ENCODE peak calls at places on chromosomes 12 and 14, in five cellular contexts. E is pancreas, Y is uterus, I is spleen, L is psoas muscle. F is an unnamed sample.
A peak's percentile ranks its signal among the peaks of the same experiment; 100 is the strongest.

GRCh38 chr12:125690841-125691240 is 625.6 kb downstream of the AACS start:
- DNase-seq in E (no peak), I (no peak), L (no peak), Y (no peak), F (no peak)

GRCh38 chr14:54582334-54582733 is 15.4 kb downstream of the SAMD4A start:
- DNase-seq in E (no peak), I (no peak), L (no peak), Y (no peak), F (no peak)

GRCh38 chr12:20950248-20950647 is 139.7 kb downstream of the SLCO1B3 start:
- DNase-seq in L (no peak), Y (no peak), I (no peak), E (no peak), F (no peak)

GRCh38 chr14:84036863-84037262 is 1493.1 kb upstream of the FLRT2 start:
- DNase-seq in L (no peak), E (no peak), I (no peak), Y (no peak), F (no peak)

GRCh38 chr12:3110579-3110978 is 33.4 kb downstream of the TSPAN9 start:
- DNase-seq in Y (no peak), E (no peak), I (no peak), L (no peak), F (no peak)

GRCh38 chr14:26415618-26416123 is 182.2 kb downstream of the NOVA1 start:
- DNase-seq in L (peak; percentile 67), E (no peak), Y (peak; percentile 77), I (no peak), F (peak; percentile 69)

GRCh38 chr12:104219361-104219892 is 3.8 kb downstream of the TXNRD1 start:
- DNase-seq in L (no peak), E (no peak), I (no peak), Y (no peak), F (peak; percentile 52)

GRCh38 chr14:36057452-36058142 is 118.9 kb downstream of the PTCSC3 start:
- DNase-seq in L (no peak), Y (no peak), I (no peak), E (no peak), F (no peak)

GRCh38 chr14:98412431-98412830 is 859.6 kb downstream of the BCL11B start:
- DNase-seq in E (no peak), I (no peak), Y (no peak), L (no peak), F (no peak)

DNA sequence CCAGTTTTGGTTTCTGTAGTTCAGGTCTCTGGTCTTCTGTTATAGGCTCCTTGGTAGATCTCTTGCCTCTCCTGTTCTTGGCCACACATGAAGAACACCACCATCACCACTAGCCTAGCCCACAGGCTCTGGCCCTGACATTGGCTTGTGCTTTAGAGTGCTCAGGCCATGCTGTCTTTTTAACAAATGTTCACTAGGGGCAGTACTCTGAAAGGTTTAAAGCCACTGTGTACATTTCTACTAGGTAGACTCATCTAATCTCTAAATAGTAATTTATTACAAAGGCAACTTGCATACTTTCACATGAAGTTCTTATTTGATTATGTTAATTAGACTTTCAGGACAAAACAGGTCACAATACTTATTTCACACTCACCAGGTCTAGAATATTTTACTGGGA is 38.3 kb downstream of the PDE6H start:
- DNase-seq in L (no peak), I (no peak), E (no peak), Y (no peak), F (no peak)
- TF ChIP-seq CTCF in L (no peak), I (no peak), E (no peak), Y (no peak), F (peak; percentile 18)

GRCh38 chr12:99260597-99260996 is 387.0 kb upstream of the GARIN6 start:
- DNase-seq in E (no peak), L (no peak), Y (no peak), I (no peak), F (no peak)

GRCh38 chr12:99261256-99261655 is 386.3 kb upstream of the GARIN6 start:
- DNase-seq in I (no peak), L (no peak), E (no peak), Y (no peak), F (no peak)

GRCh38 chr12:99257672-99258071 is 389.9 kb upstream of the GARIN6 start:
- DNase-seq in E (no peak), Y (no peak), L (no peak), I (no peak), F (no peak)

DNA sequence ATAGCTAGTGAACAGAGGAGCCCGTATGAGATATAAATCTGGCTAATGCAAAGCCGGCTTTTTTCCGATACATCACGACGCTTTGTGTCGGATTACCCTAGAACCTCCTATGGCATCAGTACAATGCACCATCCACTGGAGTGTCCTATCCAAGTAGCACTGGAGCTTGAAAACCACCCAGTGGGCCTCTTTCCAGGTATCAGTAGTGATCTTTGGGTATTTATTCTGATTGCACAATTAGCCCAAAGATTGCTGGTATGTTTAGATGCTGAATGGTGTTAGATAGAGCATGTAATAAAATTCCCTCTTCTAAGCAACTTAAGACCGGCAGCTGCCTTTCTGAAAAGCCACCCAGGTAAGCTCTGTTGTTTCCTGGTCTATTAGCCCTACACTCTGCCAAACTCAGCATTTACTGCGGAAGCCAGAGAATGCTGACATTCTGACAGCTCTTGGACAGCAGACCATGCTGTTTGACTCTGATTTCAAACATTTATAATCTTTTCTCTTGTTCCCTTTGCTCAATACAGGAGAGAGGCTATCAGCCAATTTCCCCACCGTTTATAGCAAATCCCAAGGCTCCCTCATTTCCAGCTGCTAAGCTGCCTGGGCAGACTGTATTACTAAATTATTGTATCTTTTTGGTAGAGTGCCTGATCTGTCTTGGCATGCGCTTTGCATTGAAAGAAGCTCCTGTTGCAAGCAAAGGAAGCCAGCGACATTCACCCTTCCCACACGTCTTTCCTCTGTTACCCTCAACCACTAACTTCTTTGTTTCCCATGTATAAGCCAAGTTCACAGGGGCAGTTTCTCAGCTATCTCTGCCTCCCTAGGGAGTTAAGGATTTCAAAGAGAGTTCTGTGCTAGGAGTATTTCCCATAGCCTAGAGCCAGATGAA is 388.3 kb upstream of the GARIN6 start:
- DNase-seq in E (no peak), I (no peak), Y (no peak), L (no peak), F (no peak)
- H3K4me3 ChIP-seq in E (no peak overlapping the region), I (no peak overlapping the region), Y (no peak overlapping the region), L (no peak overlapping the region), F (no peak overlapping the region)

GRCh38 chr12:57109207-57110160 is 1.7 kb downstream of the STAT6 start:
- DNase-seq in Y (no peak), L (no peak), E (no peak), I (no peak), F (no peak)

GRCh38 chr12:57112492-57113294 is 1.5 kb upstream of the STAT6 start:
- DNase-seq in E (no peak), L (no peak), I (no peak), Y (no peak), F (peak; percentile 91)

GRCh38 chr12:57107456-57107855 is 3.7 kb downstream of the STAT6 start:
- DNase-seq in E (no peak), L (peak; percentile 30), Y (no peak), I (no peak), F (no peak)

GRCh38 chr12:57110189-57111045 is 745 bp downstream of the STAT6 start:
- DNase-seq in I (peak; percentile 93), L (peak; percentile 77), E (peak; percentile 62), Y (peak; percentile 79), F (peak; percentile 86)

DNA sequence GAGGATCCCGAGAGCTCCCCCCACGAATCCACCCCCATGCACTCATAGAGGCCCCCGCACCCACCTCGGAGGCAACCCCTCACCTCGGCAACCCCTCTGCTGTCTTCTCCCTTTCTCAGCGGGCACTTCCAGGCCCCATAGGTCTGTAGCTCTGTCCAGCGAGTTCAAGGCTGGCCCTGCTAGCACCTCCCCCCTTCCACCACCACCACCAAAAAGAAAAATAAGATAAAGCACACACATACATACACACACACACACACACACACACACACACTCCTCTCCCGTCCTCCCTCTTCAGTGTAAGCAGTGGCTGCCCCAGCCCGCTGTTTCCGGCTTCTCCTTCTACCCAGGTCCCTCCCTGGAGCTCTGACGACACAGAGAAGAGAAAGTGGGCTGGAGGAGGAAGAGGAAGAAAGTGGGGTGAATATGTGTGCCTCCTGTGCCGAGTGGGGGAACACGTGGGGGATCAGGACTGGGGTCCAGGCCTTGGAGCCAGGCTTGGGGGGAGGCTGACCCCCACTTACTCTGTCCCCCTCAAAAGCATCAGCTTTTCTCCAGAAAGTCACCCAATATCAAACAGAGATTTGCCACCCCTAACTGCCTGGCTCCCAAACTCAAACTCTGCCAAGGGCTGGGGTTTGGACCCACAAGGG is at the start of gene STAT6:
- DNase-seq in Y (peak; percentile 74), E (peak; percentile 88), L (peak; percentile 86), I (peak; percentile 96), F (peak; percentile 86)
- TF ChIP-seq CTCF in Y (no peak), E (no peak), L (no peak), I (no peak), F (no peak)

GRCh38 chr14:61476105-61476736 is 154.8 kb downstream of the PRKCH start:
- DNase-seq in E (no peak), I (no peak), L (no peak), Y (no peak), F (no peak)

GRCh38 chr14:61477845-61478438 is 156.6 kb downstream of the PRKCH start:
- DNase-seq in E (peak; percentile 84), I (peak; percentile 92), L (peak; percentile 72), Y (no peak), F (peak; percentile 55)

GRCh38 chr14:61478971-61479473 is 157.6 kb downstream of the PRKCH start:
- DNase-seq in L (no peak), E (no peak), I (no peak), Y (no peak), F (no peak)

GRCh38 chr14:61475316-61475715 is 153.9 kb downstream of the PRKCH start:
- DNase-seq in Y (no peak), I (no peak), L (no peak), E (no peak), F (no peak)

DNA sequence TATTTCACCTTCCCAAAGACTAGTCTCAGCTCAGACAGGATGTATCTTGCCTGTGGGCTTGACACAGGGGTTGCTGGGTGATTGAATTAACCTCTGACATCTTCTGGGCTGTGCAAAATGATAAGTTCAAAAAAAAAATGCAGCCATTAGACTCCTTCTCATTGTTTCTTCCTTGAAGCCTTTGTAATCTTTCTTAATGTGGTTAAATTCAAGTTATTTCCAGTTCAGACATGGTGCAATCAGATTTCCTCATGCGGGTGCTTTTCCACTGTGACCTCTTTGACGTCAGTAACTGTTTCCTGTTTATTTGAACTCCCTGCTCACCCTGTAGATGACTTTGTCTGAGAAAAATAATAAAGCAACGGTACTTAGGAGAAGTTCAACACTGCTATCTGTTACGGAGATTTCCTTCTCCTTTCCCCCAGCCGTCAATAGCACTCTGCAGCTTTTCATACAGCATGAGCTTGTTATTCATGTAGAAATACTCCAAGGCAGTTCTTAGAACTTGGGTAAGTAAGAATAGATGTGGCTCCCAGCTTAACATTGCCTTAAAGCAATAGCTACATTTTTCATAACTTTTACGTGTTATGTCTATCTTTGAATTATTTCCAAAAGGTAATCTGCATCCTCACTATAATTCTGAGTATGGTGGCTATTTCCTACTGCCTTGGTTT is 155.5 kb downstream of the PRKCH start:
- DNase-seq in I (no peak), L (no peak), E (no peak), Y (peak; percentile 37), F (peak; percentile 22)
- H3K4me3 ChIP-seq in I (no peak overlapping the region), L (no peak overlapping the region), E (no peak overlapping the region), Y (no peak overlapping the region), F (no peak overlapping the region)